ENCODE peak calls at places on chromosomes 7 and 10, in eight cellular contexts. One of them, this sample, is unnamed.

GRCh38 chr7:148327379-148327778 is 263.2 kb upstream of the C7orf33 start:
- DNase-seq in suprapubic skin: no peak
- DNase-seq in stomach: no peak
- DNase-seq in sigmoid colon: no peak
- DNase-seq in K562: no peak
- DNase-seq in GM12878: no peak
- DNase-seq in H1: no peak
- DNase-seq in upper lobe of left lung: no peak
- DNase-seq in this sample: no peak

GRCh38 chr7:74306737-74307469 is 17.7 kb downstream of the CLIP2 start:
- DNase-seq in K562: peak
- DNase-seq in upper lobe of left lung: no peak
- DNase-seq in H1: no peak
- DNase-seq in sigmoid colon: peak
- DNase-seq in GM12878: no peak
- DNase-seq in stomach: peak
- DNase-seq in suprapubic skin: no peak
- DNase-seq in this sample: peak

GRCh38 chr7:2478387-2478760 is 2.2 kb upstream of the GRIFIN start:
- DNase-seq in sigmoid colon: peak
- DNase-seq in suprapubic skin: no peak
- DNase-seq in stomach: peak
- DNase-seq in H1: no peak
- DNase-seq in GM12878: no peak
- DNase-seq in upper lobe of left lung: no peak
- DNase-seq in K562: peak
- DNase-seq in this sample: peak

GRCh38 chr7:135670179-135670578 is 7.9 kb downstream of the STMP1 start:
- DNase-seq in K562: no peak
- DNase-seq in H1: no peak
- DNase-seq in GM12878: no peak
- DNase-seq in stomach: no peak
- DNase-seq in upper lobe of left lung: no peak
- DNase-seq in suprapubic skin: no peak
- DNase-seq in sigmoid colon: no peak
- DNase-seq in this sample: no peak

GRCh38 chr7:43868681-43869017 is 668 bp downstream of the MRPS24 start:
- DNase-seq in H1: no peak
- DNase-seq in suprapubic skin: no peak
- DNase-seq in stomach: no peak
- DNase-seq in GM12878: no peak
- DNase-seq in sigmoid colon: no peak
- DNase-seq in K562: no peak
- DNase-seq in upper lobe of left lung: no peak
- DNase-seq in this sample: no peak

GRCh38 chr7:111855161-111855841 is 293.0 kb upstream of the IMMP2L start:
- DNase-seq in suprapubic skin: no peak
- DNase-seq in sigmoid colon: no peak
- DNase-seq in H1: no peak
- DNase-seq in K562: peak
- DNase-seq in upper lobe of left lung: no peak
- DNase-seq in GM12878: peak
- DNase-seq in stomach: peak
- DNase-seq in this sample: peak

GRCh38 chr7:30727061-30727945 is 24.6 kb upstream of the INMT start:
- DNase-seq in H1: peak
- DNase-seq in upper lobe of left lung: no peak
- DNase-seq in stomach: no peak
- DNase-seq in K562: no peak
- DNase-seq in sigmoid colon: no peak
- DNase-seq in suprapubic skin: no peak
- DNase-seq in GM12878: no peak
- DNase-seq in this sample: peak

GRCh38 chr10:3119796-3120459 is 52.6 kb downstream of the PFKP start:
- DNase-seq in suprapubic skin: no peak
- DNase-seq in H1: no peak
- DNase-seq in stomach: no peak
- DNase-seq in upper lobe of left lung: no peak
- DNase-seq in K562: no peak
- DNase-seq in GM12878: no peak
- DNase-seq in sigmoid colon: no peak
- DNase-seq in this sample: no peak

GRCh38 chr10:73771722-73772279 is 10.0 kb upstream of the CHCHD1 start:
- DNase-seq in sigmoid colon: peak
- DNase-seq in upper lobe of left lung: peak
- DNase-seq in suprapubic skin: no peak
- DNase-seq in stomach: peak
- DNase-seq in H1: no peak
- DNase-seq in K562: peak
- DNase-seq in GM12878: no peak
- DNase-seq in this sample: peak

GRCh38 chr10:79056361-79056735 is 12.4 kb upstream of the ZMIZ1 start:
- DNase-seq in sigmoid colon: peak
- DNase-seq in upper lobe of left lung: no peak
- DNase-seq in stomach: peak
- DNase-seq in K562: no peak
- DNase-seq in H1: no peak
- DNase-seq in GM12878: no peak
- DNase-seq in suprapubic skin: peak
- DNase-seq in this sample: no peak

GRCh38 chr7:112495820-112496462 is 15.2 kb downstream of the LSMEM1 start:
- DNase-seq in upper lobe of left lung: no peak
- DNase-seq in sigmoid colon: peak
- DNase-seq in K562: peak
- DNase-seq in stomach: peak
- DNase-seq in H1: no peak
- DNase-seq in suprapubic skin: peak
- DNase-seq in GM12878: no peak
- DNase-seq in this sample: peak

GRCh38 chr10:91613411-91614253 is 19.2 kb downstream of the PPP1R3C start:
- DNase-seq in suprapubic skin: no peak
- DNase-seq in K562: peak
- DNase-seq in GM12878: no peak
- DNase-seq in sigmoid colon: no peak
- DNase-seq in stomach: no peak
- DNase-seq in upper lobe of left lung: no peak
- DNase-seq in H1: no peak
- DNase-seq in this sample: no peak

GRCh38 chr7:22597845-22598244 is 97.9 kb upstream of the STEAP1B start:
- DNase-seq in upper lobe of left lung: no peak
- DNase-seq in GM12878: no peak
- DNase-seq in K562: no peak
- DNase-seq in H1: no peak
- DNase-seq in sigmoid colon: no peak
- DNase-seq in stomach: no peak
- DNase-seq in suprapubic skin: no peak
- DNase-seq in this sample: no peak

GRCh38 chr10:60573342-60573741 is 183.7 kb upstream of the ANK3 start:
- DNase-seq in sigmoid colon: no peak
- DNase-seq in suprapubic skin: no peak
- DNase-seq in H1: no peak
- DNase-seq in stomach: no peak
- DNase-seq in GM12878: no peak
- DNase-seq in upper lobe of left lung: no peak
- DNase-seq in K562: no peak
- DNase-seq in this sample: no peak

GRCh38 chr7:6831018-6831725 is 5.1 kb upstream of the CCZ1B start:
- DNase-seq in suprapubic skin: no peak
- DNase-seq in GM12878: no peak
- DNase-seq in stomach: no peak
- DNase-seq in K562: no peak
- DNase-seq in upper lobe of left lung: no peak
- DNase-seq in H1: no peak
- DNase-seq in sigmoid colon: no peak
- DNase-seq in this sample: no peak

GRCh38 chr10:29925771-29926345 is 133.5 kb downstream of the JCAD start:
- DNase-seq in GM12878: no peak
- DNase-seq in H1: no peak
- DNase-seq in sigmoid colon: no peak
- DNase-seq in stomach: no peak
- DNase-seq in suprapubic skin: no peak
- DNase-seq in K562: no peak
- DNase-seq in upper lobe of left lung: no peak
- DNase-seq in this sample: no peak

GRCh38 chr10:7192831-7193348 is 217.9 kb downstream of the SFMBT2 start:
- DNase-seq in suprapubic skin: no peak
- DNase-seq in K562: no peak
- DNase-seq in sigmoid colon: no peak
- DNase-seq in upper lobe of left lung: no peak
- DNase-seq in H1: no peak
- DNase-seq in stomach: no peak
- DNase-seq in GM12878: no peak
- DNase-seq in this sample: no peak

GRCh38 chr7:92799446-92800211 is 36.7 kb downstream of the CDK6 start:
- DNase-seq in K562: no peak
- DNase-seq in sigmoid colon: no peak
- DNase-seq in upper lobe of left lung: no peak
- DNase-seq in stomach: no peak
- DNase-seq in H1: no peak
- DNase-seq in suprapubic skin: no peak
- DNase-seq in GM12878: no peak
- DNase-seq in this sample: no peak

GRCh38 chr7:86653919-86654659 is 10.4 kb downstream of the GRM3 start:
- DNase-seq in K562: no peak
- DNase-seq in upper lobe of left lung: no peak
- DNase-seq in GM12878: no peak
- DNase-seq in H1: no peak
- DNase-seq in suprapubic skin: peak
- DNase-seq in sigmoid colon: no peak
- DNase-seq in stomach: no peak
- DNase-seq in this sample: no peak

GRCh38 chr10:108249940-108250339 is 1085.4 kb upstream of the SORCS1 start:
- DNase-seq in K562: peak
- DNase-seq in H1: no peak
- DNase-seq in GM12878: no peak
- DNase-seq in upper lobe of left lung: no peak
- DNase-seq in stomach: no peak
- DNase-seq in suprapubic skin: no peak
- DNase-seq in sigmoid colon: no peak
- DNase-seq in this sample: no peak

GRCh38 chr7:50204576-50204975 is 99.9 kb upstream of the IKZF1 start:
- DNase-seq in upper lobe of left lung: no peak
- DNase-seq in H1: no peak
- DNase-seq in suprapubic skin: no peak
- DNase-seq in GM12878: no peak
- DNase-seq in sigmoid colon: no peak
- DNase-seq in K562: no peak
- DNase-seq in stomach: no peak
- DNase-seq in this sample: no peak

GRCh38 chr7:123208793-123209192 is 9.0 kb upstream of the SLC13A1 start:
- DNase-seq in sigmoid colon: no peak
- DNase-seq in stomach: no peak
- DNase-seq in GM12878: no peak
- DNase-seq in upper lobe of left lung: no peak
- DNase-seq in suprapubic skin: no peak
- DNase-seq in K562: no peak
- DNase-seq in H1: no peak
- DNase-seq in this sample: no peak

GRCh38 chr10:129335942-129336341 is 131.1 kb upstream of the MGMT start:
- DNase-seq in suprapubic skin: no peak
- DNase-seq in K562: no peak
- DNase-seq in stomach: no peak
- DNase-seq in GM12878: no peak
- DNase-seq in H1: no peak
- DNase-seq in upper lobe of left lung: no peak
- DNase-seq in sigmoid colon: no peak
- DNase-seq in this sample: no peak

GRCh38 chr7:138247081-138247480 is 170.8 kb downstream of the AKR1D1 start:
- DNase-seq in K562: no peak
- DNase-seq in H1: no peak
- DNase-seq in sigmoid colon: no peak
- DNase-seq in GM12878: no peak
- DNase-seq in stomach: no peak
- DNase-seq in upper lobe of left lung: no peak
- DNase-seq in suprapubic skin: no peak
- DNase-seq in this sample: no peak
- TF ChIP-seq POLR2AphosphoS5 in K562: no peak
- TF ChIP-seq POLR2AphosphoS5 in H1: no peak
- TF ChIP-seq POLR2AphosphoS5 in sigmoid colon: no peak
- TF ChIP-seq POLR2AphosphoS5 in GM12878: no peak
- TF ChIP-seq POLR2AphosphoS5 in stomach: no peak
- TF ChIP-seq POLR2AphosphoS5 in upper lobe of left lung: no peak
- TF ChIP-seq POLR2AphosphoS5 in suprapubic skin: no peak
- TF ChIP-seq POLR2AphosphoS5 in this sample: no peak

GRCh38 chr7:38463277-38464224 is 167.6 kb downstream of the AMPH start:
- DNase-seq in H1: no peak
- DNase-seq in upper lobe of left lung: no peak
- DNase-seq in GM12878: peak
- DNase-seq in suprapubic skin: no peak
- DNase-seq in stomach: peak
- DNase-seq in K562: peak
- DNase-seq in sigmoid colon: peak
- DNase-seq in this sample: peak
- H3K4me3 ChIP-seq in H1: no peak
- H3K4me3 ChIP-seq in upper lobe of left lung: no peak
- H3K4me3 ChIP-seq in GM12878: peak
- H3K4me3 ChIP-seq in suprapubic skin: no peak
- H3K4me3 ChIP-seq in stomach: no peak
- H3K4me3 ChIP-seq in K562: no peak
- H3K4me3 ChIP-seq in sigmoid colon: no peak
- H3K4me3 ChIP-seq in this sample: no peak

GRCh38 chr7:128934361-128935352 is 3.1 kb upstream of the IRF5 start:
- DNase-seq in suprapubic skin: no peak
- DNase-seq in upper lobe of left lung: no peak
- DNase-seq in stomach: no peak
- DNase-seq in H1: no peak
- DNase-seq in K562: no peak
- DNase-seq in sigmoid colon: peak
- DNase-seq in GM12878: peak
- DNase-seq in this sample: peak
- TF ChIP-seq EP300 in suprapubic skin: no peak
- TF ChIP-seq EP300 in upper lobe of left lung: no peak
- TF ChIP-seq EP300 in stomach: no peak
- TF ChIP-seq EP300 in H1: no peak
- TF ChIP-seq EP300 in K562: no peak
- TF ChIP-seq EP300 in sigmoid colon: no peak
- TF ChIP-seq EP300 in GM12878: peak
- TF ChIP-seq EP300 in this sample: no peak

DNA sequence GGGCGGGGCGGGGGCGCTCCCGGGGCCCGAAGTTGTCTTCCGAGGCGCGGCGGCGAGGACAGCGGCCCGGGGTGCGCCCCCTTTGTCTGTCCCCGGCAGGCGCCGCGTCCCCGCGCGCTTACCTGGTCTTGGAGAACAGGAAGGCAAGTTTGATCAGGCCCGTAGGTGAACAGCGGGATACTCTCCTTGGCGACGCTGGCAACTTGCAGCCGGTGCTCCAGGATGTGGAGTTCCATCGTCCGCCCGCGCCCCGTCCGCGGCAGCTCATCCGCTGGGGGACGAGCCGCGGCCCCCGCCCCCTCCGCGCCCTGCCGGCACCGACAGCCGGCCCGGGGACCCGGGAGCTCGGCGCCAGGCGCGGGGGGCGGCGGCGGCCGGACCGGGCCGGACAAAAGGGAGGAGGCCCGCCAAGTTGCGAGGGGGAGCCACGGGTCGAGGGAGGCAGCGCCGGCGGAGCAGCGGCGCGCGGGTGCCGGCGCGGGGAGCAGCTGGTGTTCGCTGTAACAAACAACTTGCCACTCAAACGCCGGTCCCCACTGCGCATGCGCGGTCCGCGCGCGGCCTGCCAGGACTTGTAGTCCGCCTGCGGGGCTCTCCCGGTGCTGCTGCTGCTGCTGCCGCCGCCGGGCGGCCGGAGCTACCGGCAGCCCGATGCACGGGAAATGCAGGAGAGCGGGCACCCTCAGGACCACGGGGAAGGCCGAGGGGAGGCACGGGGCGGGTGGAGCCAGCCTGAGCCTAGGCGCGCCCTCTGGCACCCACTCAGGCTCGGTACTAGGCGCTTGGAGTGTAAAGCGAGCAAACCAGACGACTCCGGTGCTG is 35.6 kb upstream of the SPDYE3 start:
- DNase-seq in H1: peak
- DNase-seq in upper lobe of left lung: peak
- DNase-seq in stomach: peak
- DNase-seq in K562: peak
- DNase-seq in suprapubic skin: peak
- DNase-seq in GM12878: peak
- DNase-seq in sigmoid colon: peak
- DNase-seq in this sample: peak
- TF ChIP-seq POLR2AphosphoS5 in H1: peak
- TF ChIP-seq POLR2AphosphoS5 in upper lobe of left lung: peak
- TF ChIP-seq POLR2AphosphoS5 in stomach: no peak
- TF ChIP-seq POLR2AphosphoS5 in K562: no peak
- TF ChIP-seq POLR2AphosphoS5 in suprapubic skin: no peak
- TF ChIP-seq POLR2AphosphoS5 in GM12878: peak
- TF ChIP-seq POLR2AphosphoS5 in sigmoid colon: no peak
- TF ChIP-seq POLR2AphosphoS5 in this sample: no peak